ENCODE peak calls at places on chromosome 14, in ten cellular contexts. One of them, this sample, is unnamed. For H3K4me1, the result is how much of the 10 kb centered on the place peaks cover.

GRCh38 chr14:51653096-51653814 is 1.5 kb downstream of the FRMD6 start:
- DNase-seq in prostate gland: no peak
- DNase-seq in pancreas: no peak
- DNase-seq in left ventricle myocardium inferior: no peak
- DNase-seq in uterus: peak
- DNase-seq in heart right ventricle: peak
- DNase-seq in gastrocnemius medialis: no peak
- DNase-seq in tibial artery: no peak
- DNase-seq in RWPE2: no peak
- DNase-seq in tibial nerve: peak
- DNase-seq in this sample: no peak

GRCh38 chr14:79136437-79137430 is 966.6 kb downstream of the NRXN3 start:
- DNase-seq in prostate gland: no peak
- DNase-seq in heart right ventricle: no peak
- DNase-seq in gastrocnemius medialis: no peak
- DNase-seq in left ventricle myocardium inferior: no peak
- DNase-seq in pancreas: no peak
- DNase-seq in uterus: no peak
- DNase-seq in tibial artery: no peak
- DNase-seq in tibial nerve: no peak
- DNase-seq in RWPE2: no peak
- DNase-seq in this sample: no peak

GRCh38 chr14:75294649-75295033 is 16.0 kb downstream of the FOS start:
- DNase-seq in prostate gland: no peak
- DNase-seq in uterus: no peak
- DNase-seq in tibial artery: no peak
- DNase-seq in gastrocnemius medialis: no peak
- DNase-seq in tibial nerve: no peak
- DNase-seq in RWPE2: no peak
- DNase-seq in pancreas: no peak
- DNase-seq in heart right ventricle: no peak
- DNase-seq in left ventricle myocardium inferior: no peak
- DNase-seq in this sample: no peak

GRCh38 chr14:63867926-63868921 is 15.4 kb downstream of the SYNE2 start:
- DNase-seq in heart right ventricle: no peak
- DNase-seq in RWPE2: no peak
- DNase-seq in pancreas: no peak
- DNase-seq in prostate gland: no peak
- DNase-seq in tibial artery: no peak
- DNase-seq in gastrocnemius medialis: no peak
- DNase-seq in uterus: no peak
- DNase-seq in tibial nerve: no peak
- DNase-seq in left ventricle myocardium inferior: no peak
- DNase-seq in this sample: no peak

GRCh38 chr14:69674546-69675245 is 63.3 kb downstream of the SUSD6 start:
- DNase-seq in heart right ventricle: no peak
- DNase-seq in tibial nerve: no peak
- DNase-seq in pancreas: no peak
- DNase-seq in RWPE2: no peak
- DNase-seq in left ventricle myocardium inferior: no peak
- DNase-seq in uterus: no peak
- DNase-seq in tibial artery: no peak
- DNase-seq in prostate gland: no peak
- DNase-seq in gastrocnemius medialis: no peak
- DNase-seq in this sample: no peak

GRCh38 chr14:56271988-56272387 is 153.8 kb downstream of the PELI2 start:
- DNase-seq in prostate gland: no peak
- DNase-seq in tibial nerve: no peak
- DNase-seq in RWPE2: no peak
- DNase-seq in uterus: no peak
- DNase-seq in heart right ventricle: no peak
- DNase-seq in tibial artery: no peak
- DNase-seq in pancreas: no peak
- DNase-seq in left ventricle myocardium inferior: no peak
- DNase-seq in gastrocnemius medialis: no peak
- DNase-seq in this sample: no peak

GRCh38 chr14:75184447-75184846 is 8.0 kb upstream of the TMED10 start:
- DNase-seq in prostate gland: no peak
- DNase-seq in gastrocnemius medialis: no peak
- DNase-seq in left ventricle myocardium inferior: no peak
- DNase-seq in tibial artery: no peak
- DNase-seq in uterus: no peak
- DNase-seq in pancreas: no peak
- DNase-seq in RWPE2: no peak
- DNase-seq in heart right ventricle: no peak
- DNase-seq in tibial nerve: no peak
- DNase-seq in this sample: no peak

GRCh38 chr14:69484444-69485113 is at the start of gene PLEKHD1:
- DNase-seq in prostate gland: no peak
- DNase-seq in RWPE2: no peak
- DNase-seq in gastrocnemius medialis: no peak
- DNase-seq in pancreas: peak
- DNase-seq in tibial artery: no peak
- DNase-seq in uterus: no peak
- DNase-seq in tibial nerve: no peak
- DNase-seq in heart right ventricle: no peak
- DNase-seq in left ventricle myocardium inferior: no peak
- DNase-seq in this sample: no peak

GRCh38 chr14:95683793-95684192 is 2.4 kb upstream of the TCL1B start:
- DNase-seq in gastrocnemius medialis: no peak
- DNase-seq in left ventricle myocardium inferior: no peak
- DNase-seq in pancreas: no peak
- DNase-seq in heart right ventricle: no peak
- DNase-seq in RWPE2: no peak
- DNase-seq in tibial nerve: no peak
- DNase-seq in tibial artery: no peak
- DNase-seq in uterus: no peak
- DNase-seq in prostate gland: no peak
- DNase-seq in this sample: no peak

GRCh38 chr14:78710963-78711362 is 540.8 kb downstream of the NRXN3 start:
- DNase-seq in tibial artery: no peak
- DNase-seq in uterus: no peak
- DNase-seq in tibial nerve: no peak
- DNase-seq in left ventricle myocardium inferior: no peak
- DNase-seq in prostate gland: no peak
- DNase-seq in heart right ventricle: no peak
- DNase-seq in pancreas: no peak
- DNase-seq in gastrocnemius medialis: no peak
- DNase-seq in RWPE2: no peak
- DNase-seq in this sample: no peak

GRCh38 chr14:35395283-35395682 is 9.3 kb downstream of the NFKBIA start:
- DNase-seq in tibial nerve: no peak
- DNase-seq in uterus: no peak
- DNase-seq in tibial artery: no peak
- DNase-seq in pancreas: no peak
- DNase-seq in left ventricle myocardium inferior: no peak
- DNase-seq in heart right ventricle: no peak
- DNase-seq in prostate gland: no peak
- DNase-seq in RWPE2: no peak
- DNase-seq in gastrocnemius medialis: no peak
- DNase-seq in this sample: no peak

DNA sequence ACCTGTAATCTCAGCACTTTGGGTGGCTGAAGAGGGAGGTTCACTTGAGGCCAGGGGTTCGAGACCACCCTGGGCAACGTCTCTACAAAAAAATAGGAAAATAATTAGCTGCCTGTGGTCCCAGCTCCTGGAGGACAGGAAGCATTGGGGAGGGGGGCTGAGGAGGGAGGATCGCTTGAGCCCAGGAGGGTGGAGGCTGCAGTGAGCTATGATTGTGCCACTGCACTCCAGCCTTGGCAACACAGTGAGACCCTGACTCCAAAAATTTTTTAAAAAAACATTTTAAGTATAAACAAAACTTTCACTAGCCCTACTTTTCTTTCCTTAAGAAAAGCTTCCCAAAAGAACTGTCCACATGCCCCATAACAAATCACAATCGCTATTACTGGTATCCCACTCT is 1.6 kb downstream of the L2HGDH start:
- DNase-seq in tibial artery: no peak
- DNase-seq in RWPE2: no peak
- DNase-seq in left ventricle myocardium inferior: no peak
- DNase-seq in gastrocnemius medialis: no peak
- DNase-seq in pancreas: no peak
- DNase-seq in prostate gland: no peak
- DNase-seq in uterus: no peak
- DNase-seq in tibial nerve: no peak
- DNase-seq in heart right ventricle: no peak
- DNase-seq in this sample: no peak
- H3K4me3 ChIP-seq in tibial artery: no peak
- H3K4me3 ChIP-seq in RWPE2: no peak
- H3K4me3 ChIP-seq in left ventricle myocardium inferior: no peak
- H3K4me3 ChIP-seq in gastrocnemius medialis: no peak
- H3K4me3 ChIP-seq in pancreas: no peak
- H3K4me3 ChIP-seq in prostate gland: no peak
- H3K4me3 ChIP-seq in uterus: no peak
- H3K4me3 ChIP-seq in tibial nerve: no peak
- H3K4me3 ChIP-seq in heart right ventricle: no peak
- H3K4me3 ChIP-seq in this sample: no peak

GRCh38 chr14:73752297-73752992 is 38.3 kb upstream of the PNMA1 start:
- DNase-seq in tibial artery: peak
- DNase-seq in tibial nerve: no peak
- DNase-seq in left ventricle myocardium inferior: peak
- DNase-seq in gastrocnemius medialis: peak
- DNase-seq in heart right ventricle: peak
- DNase-seq in pancreas: no peak
- DNase-seq in prostate gland: peak
- DNase-seq in uterus: peak
- DNase-seq in RWPE2: peak
- DNase-seq in this sample: no peak
- TF ChIP-seq CTCF in tibial artery: peak
- TF ChIP-seq CTCF in tibial nerve: peak
- TF ChIP-seq CTCF in left ventricle myocardium inferior: no peak
- TF ChIP-seq CTCF in gastrocnemius medialis: peak
- TF ChIP-seq CTCF in heart right ventricle: peak
- TF ChIP-seq CTCF in pancreas: no peak
- TF ChIP-seq CTCF in prostate gland: no peak
- TF ChIP-seq CTCF in uterus: no peak
- TF ChIP-seq CTCF in RWPE2: peak
- TF ChIP-seq CTCF in this sample: peak

GRCh38 chr14:22814373-22814772 is 862 bp downstream of the SLC7A7 start:
- DNase-seq in left ventricle myocardium inferior: no peak
- DNase-seq in heart right ventricle: no peak
- DNase-seq in prostate gland: no peak
- DNase-seq in uterus: no peak
- DNase-seq in tibial artery: no peak
- DNase-seq in pancreas: no peak
- DNase-seq in RWPE2: no peak
- DNase-seq in gastrocnemius medialis: no peak
- DNase-seq in tibial nerve: no peak
- DNase-seq in this sample: no peak
- H3K4me1 ChIP-seq in left ventricle myocardium inferior: under half
- H3K4me1 ChIP-seq in heart right ventricle: under half
- H3K4me1 ChIP-seq in prostate gland: under half
- H3K4me1 ChIP-seq in uterus: under half
- H3K4me1 ChIP-seq in tibial artery: under half
- H3K4me1 ChIP-seq in pancreas: under half
- H3K4me1 ChIP-seq in RWPE2: under half
- H3K4me1 ChIP-seq in gastrocnemius medialis: under half
- H3K4me1 ChIP-seq in tibial nerve: under half
- H3K4me1 ChIP-seq in this sample: under half

GRCh38 chr14:101273091-101273490 is 288.2 kb upstream of the DIO3 start:
- DNase-seq in gastrocnemius medialis: no peak
- DNase-seq in tibial nerve: no peak
- DNase-seq in RWPE2: no peak
- DNase-seq in tibial artery: no peak
- DNase-seq in uterus: no peak
- DNase-seq in left ventricle myocardium inferior: no peak
- DNase-seq in heart right ventricle: no peak
- DNase-seq in prostate gland: no peak
- DNase-seq in pancreas: no peak
- DNase-seq in this sample: no peak
- H3K4me3 ChIP-seq in gastrocnemius medialis: no peak
- H3K4me3 ChIP-seq in tibial nerve: no peak
- H3K4me3 ChIP-seq in RWPE2: no peak
- H3K4me3 ChIP-seq in tibial artery: no peak
- H3K4me3 ChIP-seq in uterus: no peak
- H3K4me3 ChIP-seq in left ventricle myocardium inferior: no peak
- H3K4me3 ChIP-seq in heart right ventricle: no peak
- H3K4me3 ChIP-seq in prostate gland: no peak
- H3K4me3 ChIP-seq in pancreas: no peak
- H3K4me3 ChIP-seq in this sample: no peak

DNA sequence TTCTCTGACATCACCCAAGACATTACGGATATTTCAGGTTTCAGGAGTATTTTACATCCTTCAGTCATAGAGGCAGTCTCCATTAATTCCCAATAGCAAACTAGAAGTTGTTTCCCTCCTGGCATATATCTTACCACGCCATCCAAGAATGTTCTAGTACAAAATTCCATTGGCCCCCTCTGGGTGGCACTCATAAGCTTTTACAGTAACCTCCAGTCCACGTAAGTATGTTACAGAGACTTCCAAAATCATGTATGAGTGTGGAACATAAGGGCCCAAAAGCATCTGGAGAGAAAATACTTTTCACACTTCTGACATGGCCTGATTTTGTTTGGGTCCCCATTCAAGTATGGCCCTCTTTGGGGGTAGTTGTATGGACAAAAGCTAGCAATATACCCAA is 58.1 kb upstream of the DHRS4 start:
- DNase-seq in RWPE2: no peak
- DNase-seq in tibial artery: no peak
- DNase-seq in pancreas: no peak
- DNase-seq in uterus: no peak
- DNase-seq in prostate gland: no peak
- DNase-seq in heart right ventricle: no peak
- DNase-seq in left ventricle myocardium inferior: no peak
- DNase-seq in gastrocnemius medialis: no peak
- DNase-seq in tibial nerve: no peak
- DNase-seq in this sample: no peak
- TF ChIP-seq CTCF in RWPE2: peak
- TF ChIP-seq CTCF in tibial artery: no peak
- TF ChIP-seq CTCF in pancreas: no peak
- TF ChIP-seq CTCF in uterus: no peak
- TF ChIP-seq CTCF in prostate gland: no peak
- TF ChIP-seq CTCF in heart right ventricle: no peak
- TF ChIP-seq CTCF in left ventricle myocardium inferior: no peak
- TF ChIP-seq CTCF in gastrocnemius medialis: no peak
- TF ChIP-seq CTCF in tibial nerve: no peak
- TF ChIP-seq CTCF in this sample: peak